ENCODE peak calls at places on chromosome 10, in seven cellular contexts. H, Y, P, U, A, X and D are unnamed samples.

GRCh38 chr10:99345350-99345749 is 16.2 kb downstream of the CNNM1 start:
- DNase-seq in A (peak; percentile 20), H (no peak), Y (no peak), P (no peak), X (no peak), U (peak; percentile 41), D (peak; percentile 88)

GRCh38 chr10:1035201-1035600 is 9.5 kb upstream of the IDI2 start:
- DNase-seq in U (no peak), Y (no peak), X (no peak), P (no peak), H (no peak), A (peak; percentile 18), D (no peak)

GRCh38 chr10:31059323-31059722 is 27.7 kb upstream of the ZNF438 start:
- DNase-seq in A (no peak), H (no peak), X (no peak), P (no peak), Y (no peak), U (peak; percentile 48), D (peak; percentile 60)

GRCh38 chr10:132139526-132139925 is 47.2 kb upstream of the DPYSL4 start:
- DNase-seq in X (no peak), A (no peak), P (no peak), H (no peak), U (no peak), Y (no peak), D (no peak)

GRCh38 chr10:103890194-103890658 is 27.8 kb downstream of the STN1 start:
- DNase-seq in U (peak; percentile 80), P (peak; percentile 20), X (no peak), A (no peak), H (peak; percentile 87), Y (no peak), D (peak; percentile 92)

GRCh38 chr10:10794056-10794455 is 223.6 kb upstream of the CELF2 start:
- DNase-seq in P (no peak), A (no peak), H (no peak), Y (no peak), X (no peak), U (peak; percentile 25), D (peak; percentile 89)

GRCh38 chr10:98404571-98405396 is 10.2 kb downstream of the PYROXD2 start:
- DNase-seq in Y (no peak), P (no peak), H (no peak), U (peak; percentile 47), X (no peak), A (peak; percentile 76), D (no peak)

GRCh38 chr10:129622736-129623135 is 155.7 kb downstream of the MGMT start:
- DNase-seq in Y (no peak), U (peak; percentile 32), A (no peak), P (no peak), H (no peak), X (no peak), D (peak; percentile 23)

GRCh38 chr10:127450644-127451043 is 98.5 kb upstream of the NPS start:
- DNase-seq in U (no peak), H (no peak), Y (no peak), A (no peak), P (no peak), X (no peak), D (no peak)

GRCh38 chr10:48444266-48444665 is 137.8 kb downstream of the MAPK8 start:
- DNase-seq in X (peak; percentile 44), U (peak; percentile 21), A (peak; percentile 35), H (peak; percentile 37), P (peak; percentile 77), Y (no peak), D (peak; percentile 47)

GRCh38 chr10:29409241-29410051 is 120.6 kb downstream of the LYZL1 start:
- DNase-seq in P (peak; percentile 20), U (peak; percentile 62), H (peak; percentile 83), A (peak; percentile 70), Y (no peak), X (peak; percentile 82), D (peak; percentile 77)

GRCh38 chr10:114258274-114258840 is 19.3 kb downstream of the VWA2 start:
- DNase-seq in P (no peak), H (no peak), Y (no peak), U (no peak), X (no peak), A (no peak), D (no peak)

GRCh38 chr10:29618341-29619171 is 16.2 kb downstream of the SVIL start:
- DNase-seq in Y (no peak), P (no peak), H (no peak), X (peak; percentile 64), U (no peak), A (peak; percentile 45), D (peak; percentile 67)

GRCh38 chr10:84135836-84136235 is 3.5 kb upstream of the GHITM start:
- DNase-seq in P (no peak), X (no peak), A (no peak), Y (no peak), H (no peak), U (peak; percentile 29), D (peak; percentile 45)

GRCh38 chr10:4086041-4086886 is 301.3 kb upstream of the KLF6 start:
- DNase-seq in X (no peak), H (no peak), U (no peak), Y (no peak), P (no peak), A (peak; percentile 37), D (no peak)

GRCh38 chr10:131795761-131796160 is 105.0 kb upstream of the PPP2R2D start:
- DNase-seq in H (no peak), X (no peak), Y (no peak), U (no peak), P (no peak), A (no peak), D (no peak)

GRCh38 chr10:95097805-95098204 is 28.5 kb upstream of the CYP2C8 start:
- DNase-seq in P (peak; percentile 32), H (no peak), X (no peak), Y (no peak), U (no peak), A (no peak), D (no peak)

GRCh38 chr10:5888352-5888751 is 1.3 kb downstream of the ANKRD16 start:
- DNase-seq in U (no peak), P (peak; percentile 73), X (no peak), H (peak; percentile 43), A (peak; percentile 61), Y (no peak), D (peak; percentile 50)

GRCh38 chr10:79380125-79380917 is 33.1 kb downstream of the PPIF start:
- DNase-seq in U (no peak), X (no peak), Y (no peak), A (peak; percentile 74), H (peak; percentile 54), P (no peak), D (peak; percentile 19)

GRCh38 chr10:70925377-70926214 is 37.2 kb upstream of the PCBD1 start:
- DNase-seq in A (peak; percentile 20), Y (peak; percentile 12), P (peak; percentile 52), H (peak; percentile 60), X (no peak), U (peak; percentile 24), D (peak; percentile 30)

GRCh38 chr10:103648951-103649532 is 155.5 kb downstream of the NEURL1 start:
- DNase-seq in P (no peak), X (peak; percentile 74), A (peak; percentile 98), U (no peak), Y (no peak), H (no peak), D (no peak)

GRCh38 chr10:30436200-30436599 is 2.2 kb downstream of the MAP3K8 start:
- DNase-seq in A (peak; percentile 89), X (no peak), P (peak; percentile 46), H (no peak), Y (no peak), U (no peak), D (peak; percentile 60)

GRCh38 chr10:125611756-125612155 is 71.2 kb downstream of the TEX36 start:
- DNase-seq in P (no peak), H (no peak), A (no peak), Y (no peak), X (no peak), U (no peak), D (no peak)

GRCh38 chr10:133464582-133465031 is 10.9 kb downstream of the SCART1 start:
- DNase-seq in P (no peak), A (no peak), U (no peak), X (peak; percentile 46), Y (no peak), H (peak; percentile 18), D (no peak)

GRCh38 chr10:50316695-50317648 is 65.7 kb upstream of the ASAH2 start:
- DNase-seq in X (no peak), A (no peak), Y (no peak), P (peak; percentile 60), U (no peak), H (no peak), D (peak; percentile 61)

GRCh38 chr10:79411546-79412495 is 33.6 kb downstream of the ZCCHC24 start:
- DNase-seq in U (no peak), Y (no peak), H (no peak), P (no peak), A (no peak), X (no peak), D (no peak)

GRCh38 chr10:121886181-121886580 is 41.6 kb downstream of the ATE1 start:
- DNase-seq in H (no peak), X (no peak), A (no peak), P (no peak), U (no peak), Y (no peak), D (no peak)

GRCh38 chr10:48655426-48656240 is 29.0 kb upstream of the WDFY4 start:
- DNase-seq in A (peak; percentile 67), Y (no peak), H (peak; percentile 85), X (no peak), U (peak; percentile 78), P (no peak), D (peak; percentile 89)